ENCODE peak calls at places on chromosomes 6 and 20, in six cellular contexts. J is T-helper 1 cell, W is HTR-8/SVneo, S is Panc1, V is T-helper 2 cell, P is brain microvascular endothelial cell. L is an unnamed sample.

GRCh38 chr6:150346346-150346745 is 22.5 kb upstream of the IYD start:
- DNase-seq in P (no peak), W (no peak), V (no peak), J (no peak), S (no peak), L (no peak)

GRCh38 chr6:24909281-24910216 is 26.2 kb downstream of the RIPOR2 start:
- DNase-seq in W (no peak), S (no peak), V (no peak), J (no peak), P (no peak), L (no peak)

GRCh38 chr20:3309226-3309625 is 70.2 kb upstream of the SLC4A11 start:
- DNase-seq in S (no peak), V (no peak), W (no peak), P (no peak), J (no peak), L (no peak)

GRCh38 chr6:15872252-15873103 is 209.7 kb upstream of the DTNBP1 start:
- DNase-seq in S (no peak), J (no peak), P (peak; percentile 37), V (peak; percentile 82), W (no peak), L (no peak)

GRCh38 chr6:161370882-161371281 is 97.0 kb upstream of the AGPAT4 start:
- DNase-seq in V (peak; percentile 73), S (peak; percentile 55), J (peak; percentile 54), P (peak; percentile 71), W (peak; percentile 60), L (peak; percentile 77)

GRCh38 chr20:50286609-50287008 is 96.0 kb downstream of the CEBPB start:
- DNase-seq in W (peak; percentile 100), P (peak; percentile 84), V (peak; percentile 77), S (no peak), J (no peak), L (no peak)

GRCh38 chr6:56374841-56375369 is 127.5 kb upstream of the COL21A1 start:
- DNase-seq in V (no peak), S (no peak), P (peak; percentile 23), J (no peak), W (no peak), L (no peak)

GRCh38 chr6:12767016-12767415 is 50.4 kb downstream of the PHACTR1 start:
- DNase-seq in P (no peak), S (no peak), J (no peak), W (no peak), V (no peak), L (no peak)

GRCh38 chr6:40400738-40401137 is 186.4 kb downstream of the LRFN2 start:
- DNase-seq in S (no peak), W (no peak), J (no peak), V (no peak), P (no peak), L (no peak)

GRCh38 chr6:160004419-160005160 is 35.7 kb downstream of the IGF2R start:
- DNase-seq in J (no peak), S (no peak), W (no peak), V (no peak), P (no peak), L (no peak)

GRCh38 chr20:20713244-20713765 is 861 bp upstream of the RALGAPA2 start:
- DNase-seq in V (no peak), J (no peak), S (no peak), W (peak; percentile 3), P (no peak), L (no peak)

GRCh38 chr20:63782051-63782471 is 42.5 kb downstream of the SLC2A4RG start:
- DNase-seq in V (peak; percentile 87), S (no peak), J (peak; percentile 73), W (no peak), P (no peak), L (peak; percentile 42)

GRCh38 chr6:79648315-79648714 is 17.2 kb downstream of the SH3BGRL2 start:
- DNase-seq in S (no peak), V (no peak), P (no peak), J (no peak), W (no peak), L (no peak)

GRCh38 chr20:51800132-51800721 is 2.1 kb downstream of the SALL4 start:
- DNase-seq in V (peak; percentile 41), S (peak; percentile 24), P (no peak), W (peak; percentile 99), J (no peak), L (peak; percentile 46)

GRCh38 chr6:29790626-29791025 is 37.0 kb upstream of the HLA-G start:
- DNase-seq in S (no peak), P (no peak), V (no peak), J (no peak), W (no peak), L (no peak)

GRCh38 chr6:31896856-31897611 is 464 bp downstream of the EHMT2 start:
- DNase-seq in J (no peak), P (no peak), S (no peak), W (no peak), V (no peak), L (peak; percentile 33)

GRCh38 chr6:35370799-35371493 is 28.6 kb downstream of the PPARD start:
- DNase-seq in J (no peak), W (no peak), V (no peak), P (peak; percentile 24), S (no peak), L (no peak)

GRCh38 chr6:160103825-160104100 is 17.9 kb upstream of the SLC22A1 start:
- DNase-seq in V (no peak), J (no peak), P (no peak), W (no peak), S (no peak), L (no peak)

GRCh38 chr6:43983632-43984031 is 143.6 kb downstream of the MRPL14 start:
- DNase-seq in J (no peak), S (no peak), P (no peak), W (no peak), V (no peak), L (no peak)

GRCh38 chr20:53869466-53870258 is 200.7 kb downstream of the BCAS1 start:
- DNase-seq in S (peak; percentile 84), J (peak; percentile 59), P (peak; percentile 71), W (peak; percentile 93), V (peak; percentile 88), L (peak; percentile 59)

GRCh38 chr6:137853569-137854213 is 13.4 kb upstream of the TNFAIP3 start:
- DNase-seq in V (no peak), P (no peak), J (no peak), S (no peak), W (no peak), L (no peak)

L was measured in CD8-positive, alpha-beta T cell.